ENCODE peak calls at places on chromosomes 7 and 10, in four cellular contexts. Z, W, R and M are unnamed samples.

GRCh38 chr7:32153006-32153405 is 82.8 kb upstream of the PDE1C start:
- DNase-seq in Z (no peak), W (no peak), R (no peak), M (no peak)

GRCh38 chr10:43198682-43199005 is 60.4 kb downstream of the CSGALNACT2 start:
- DNase-seq in Z (no peak), W (no peak), R (no peak), M (no peak)

GRCh38 chr7:127330070-127330469 is 62.4 kb downstream of the ZNF800 start:
- DNase-seq in Z (no peak), W (no peak), R (no peak), M (no peak)

GRCh38 chr10:43036581-43037428 is 40.1 kb upstream of the RET start:
- DNase-seq in Z (no peak), W (no peak), R (peak; percentile 42), M (no peak)

GRCh38 chr7:7911339-7911738 is 57.3 kb upstream of the GLCCI1 start:
- DNase-seq in Z (no peak), W (no peak), R (no peak), M (no peak)

GRCh38 chr10:102154466-102155116 is 2.4 kb downstream of the NOLC1 start:
- DNase-seq in Z (no peak), W (no peak), R (no peak), M (no peak)

GRCh38 chr10:114397651-114398145 is 6.6 kb downstream of the AFAP1L2 start:
- DNase-seq in Z (no peak), W (no peak), R (no peak), M (no peak)

GRCh38 chr7:132221356-132221755 is 354.9 kb downstream of the PLXNA4 start:
- DNase-seq in Z (no peak), W (no peak), R (no peak), M (no peak)

GRCh38 chr10:9096288-9096687 is 1041.8 kb downstream of the GATA3 start:
- DNase-seq in Z (no peak), W (no peak), R (no peak), M (no peak)

GRCh38 chr10:131166486-131166885 is 145.0 kb downstream of the TCERG1L start:
- DNase-seq in Z (no peak), W (no peak), R (no peak), M (no peak)

GRCh38 chr7:128869944-128870285 is 7.3 kb downstream of the ATP6V1F start:
- DNase-seq in Z (no peak), W (no peak), R (no peak), M (no peak)

GRCh38 chr10:86110156-86110786 is 256.3 kb downstream of the GRID1 start:
- DNase-seq in Z (no peak), W (no peak), R (peak; percentile 29), M (no peak)

GRCh38 chr7:27600247-27600646 is 62.4 kb downstream of the HIBADH start:
- DNase-seq in Z (no peak), W (no peak), R (no peak), M (no peak)

GRCh38 chr7:33882950-33883349 is 22.4 kb upstream of the BMPER start:
- DNase-seq in Z (no peak), W (no peak), R (no peak), M (no peak)

GRCh38 chr10:3825862-3826351 is 40.9 kb upstream of the KLF6 start:
- DNase-seq in Z (no peak), W (no peak), R (no peak), M (no peak)

GRCh38 chr10:110641256-110641655 is 2.9 kb upstream of the RBM20 start:
- DNase-seq in Z (no peak), W (no peak), R (peak; percentile 63), M (no peak)

GRCh38 chr10:60048146-60048545 is 141.8 kb upstream of the CCDC6 start:
- DNase-seq in Z (peak; percentile 1), W (no peak), R (no peak), M (no peak)

GRCh38 chr10:59323036-59323459 is 39.3 kb downstream of the FAM13C start:
- DNase-seq in Z (peak; percentile 3), W (no peak), R (no peak), M (no peak)

GRCh38 chr10:37535459-37536246 is 321.8 kb downstream of the ZNF248 start:
- DNase-seq in Z (no peak), W (no peak), R (no peak), M (no peak)

GRCh38 chr10:133527779-133528271 is 662 bp downstream of the CYP2E1 start:
- DNase-seq in Z (no peak), W (no peak), R (no peak), M (no peak)

GRCh38 chr7:28957064-28957821 is 887 bp downstream of the TRIL start:
- DNase-seq in Z (peak; percentile 89), W (no peak), R (peak; percentile 56), M (peak; percentile 50)

GRCh38 chr7:157432541-157432956 is 95.7 kb downstream of the DNAJB6 start:
- DNase-seq in Z (peak; percentile 58), W (no peak), R (no peak), M (peak; percentile 75)

GRCh38 chr7:137682596-137682995 is 164.2 kb downstream of the DGKI start:
- DNase-seq in Z (no peak), W (no peak), R (no peak), M (no peak)